ENCODE peak calls at places on chromosomes 16 and 17, in seven cellular contexts. Q is mesendoderm, M is IMR-90, R is mesenchymal stem cell, C is H9, O is H1, V is trophoblast cell. Z is an unnamed sample.
A peak's percentile ranks its signal among the peaks of the same experiment; 100 is the strongest.

GRCh38 chr17:19629449-19629848 is 19.1 kb upstream of the ALDH3A2 start:
- DNase-seq in Q (no peak), M (no peak), R (no peak), C (no peak), O (no peak), V (no peak), Z (no peak)

GRCh38 chr17:64252831-64253230 is 10.2 kb downstream of the TEX2 start:
- DNase-seq in Q (peak; percentile 30), M (peak; percentile 30), R (no peak), C (no peak), O (no peak), V (peak; percentile 54), Z (no peak)

GRCh38 chr17:74736423-74737298 is at the start of gene RAB37:
- DNase-seq in Q (peak; percentile 86), M (no peak), R (no peak), C (peak; percentile 94), O (no peak), V (no peak), Z (no peak)

GRCh38 chr16:88331989-88332920 is 50.5 kb upstream of the ZNF469 start:
- DNase-seq in Q (peak; percentile 8), M (peak; percentile 100), R (peak; percentile 100), C (no peak), O (no peak), V (peak; percentile 30), Z (no peak)

GRCh38 chr17:11302395-11302932 is 61.5 kb downstream of the SHISA6 start:
- DNase-seq in Q (no peak), M (no peak), R (no peak), C (no peak), O (no peak), V (no peak), Z (no peak)

GRCh38 chr16:2150418-2151187 is 2.2 kb downstream of the RAB26 start:
- DNase-seq in Q (peak; percentile 94), M (peak; percentile 28), R (peak; percentile 31), C (peak; percentile 89), O (peak; percentile 80), V (no peak), Z (no peak)

GRCh38 chr17:1123397-1124237 is 56.2 kb downstream of the ABR start:
- DNase-seq in Q (no peak), M (no peak), R (no peak), C (no peak), O (no peak), V (no peak), Z (no peak)

GRCh38 chr17:4492762-4493561 is 5.7 kb upstream of the SPNS2 start:
- DNase-seq in Q (peak; percentile 90), M (peak; percentile 28), R (peak; percentile 38), C (peak; percentile 95), O (peak; percentile 38), V (peak; percentile 95), Z (peak; percentile 87)

GRCh38 chr16:4675864-4676786 is 17.2 kb upstream of the NUDT16L1 start:
- DNase-seq in Q (peak; percentile 60), M (no peak), R (no peak), C (no peak), O (no peak), V (no peak), Z (no peak)

DNA sequence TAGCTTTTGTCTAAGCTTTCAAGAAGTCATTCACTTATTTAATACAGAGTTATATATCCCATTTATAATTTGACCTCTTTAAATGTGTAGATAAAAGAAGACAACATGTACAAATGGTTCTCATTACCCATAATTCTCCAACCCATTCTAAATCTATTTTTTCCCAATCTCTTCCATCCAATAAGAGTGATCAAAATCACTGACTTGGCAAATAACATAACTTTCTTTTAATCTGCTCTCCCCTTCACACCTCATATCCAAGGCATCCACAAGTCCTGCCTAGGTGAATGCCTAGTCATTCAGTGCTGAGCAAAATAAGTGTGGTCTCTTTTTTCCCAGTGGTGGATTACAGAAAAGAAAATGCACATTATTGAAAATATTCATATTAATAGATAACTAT is 1231.1 kb downstream of the CDH11 start:
- DNase-seq in Q (no peak), M (no peak), R (no peak), C (no peak), O (no peak), V (no peak), Z (no peak)
- H3K18ac ChIP-seq in Q (no peak overlapping the region), M (no peak overlapping the region), R (no peak overlapping the region), C (no peak overlapping the region), O (no peak overlapping the region), V (no peak overlapping the region), Z (no peak overlapping the region)

GRCh38 chr17:47207143-47208067 is 1.7 kb upstream of the MYL4 start:
- DNase-seq in Q (no peak), M (no peak), R (no peak), C (no peak), O (no peak), V (no peak), Z (no peak)
- H2BK120ac ChIP-seq in Q (no peak overlapping the region), M (no peak overlapping the region), R (no peak overlapping the region), C (no peak overlapping the region), O (no peak overlapping the region), V (no peak overlapping the region), Z (no peak overlapping the region)

GRCh38 chr17:73390851-73391250 is 79.0 kb upstream of the CDC42EP4 start:
- DNase-seq in Q (no peak), M (no peak), R (no peak), C (no peak), O (no peak), V (no peak), Z (no peak)

GRCh38 chr17:73393381-73393780 is 81.6 kb upstream of the CDC42EP4 start:
- DNase-seq in Q (no peak), M (no peak), R (no peak), C (peak; percentile 26), O (no peak), V (no peak), Z (no peak)

GRCh38 chr17:73390221-73390620 is 78.4 kb upstream of the CDC42EP4 start:
- DNase-seq in Q (no peak), M (no peak), R (no peak), C (peak; percentile 30), O (no peak), V (no peak), Z (no peak)

GRCh38 chr17:73389411-73389810 is 77.6 kb upstream of the CDC42EP4 start:
- DNase-seq in Q (no peak), M (no peak), R (no peak), C (no peak), O (no peak), V (no peak), Z (no peak)

DNA sequence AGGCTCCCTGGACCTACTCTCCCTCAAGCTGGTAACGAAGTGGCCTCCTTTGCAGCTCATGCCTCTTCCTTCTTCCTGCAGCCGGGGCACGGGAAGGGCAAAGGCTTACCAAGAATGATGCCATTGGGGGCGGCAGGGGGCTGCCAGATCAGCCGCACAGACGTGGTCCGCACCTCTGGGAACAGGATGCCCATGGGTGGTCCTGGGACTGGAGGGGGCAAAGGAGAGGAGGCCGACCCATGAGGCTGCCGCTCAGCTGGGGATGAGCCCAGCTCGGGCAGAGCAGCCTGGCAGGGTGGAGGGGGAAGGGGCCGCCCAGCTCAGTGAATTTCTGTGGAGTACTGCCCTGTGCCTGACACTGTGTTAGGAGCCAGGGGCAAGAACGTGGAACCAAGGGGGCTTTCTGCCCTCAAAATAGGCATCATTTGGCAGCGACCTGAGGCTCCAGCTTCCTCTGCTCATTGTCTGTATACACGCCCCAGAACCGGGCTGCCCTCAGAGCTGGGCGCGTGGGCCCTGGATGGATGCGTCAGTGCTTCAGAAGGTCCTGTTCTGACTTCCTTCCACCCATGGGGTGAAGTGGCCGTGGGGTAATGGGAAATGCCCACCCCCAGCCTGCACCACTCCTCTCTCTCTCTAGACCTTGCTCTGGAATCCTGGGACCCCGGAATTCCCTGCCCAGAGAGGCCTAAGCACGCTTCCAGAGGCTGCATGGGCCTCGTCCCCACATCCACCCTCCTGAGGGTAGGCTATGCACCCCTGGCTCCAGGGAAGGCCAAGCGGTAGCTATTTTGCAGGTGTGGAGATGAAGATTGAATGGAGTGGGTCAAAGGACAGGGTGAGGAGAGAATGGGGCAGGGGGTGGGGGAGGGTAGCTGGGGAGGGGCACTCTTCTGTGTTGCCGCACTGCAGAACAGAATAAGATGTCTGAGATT is 79.8 kb upstream of the CDC42EP4 start:
- DNase-seq in Q (no peak), M (no peak), R (no peak), C (peak; percentile 26), O (no peak), V (no peak), Z (no peak)
- H3K18ac ChIP-seq in Q (no peak overlapping the region), M (no peak overlapping the region), R (no peak overlapping the region), C (no peak overlapping the region), O (no peak overlapping the region), V (no peak overlapping the region), Z (peak overlapping the region; percentile 28)

GRCh38 chr16:72838999-72839398 is 208.9 kb downstream of the ZFHX3 start:
- DNase-seq in Q (no peak), M (no peak), R (no peak), C (no peak), O (no peak), V (no peak), Z (no peak)
- H2BK120ac ChIP-seq in Q (no peak overlapping the region), M (no peak overlapping the region), R (no peak overlapping the region), C (no peak overlapping the region), O (no peak overlapping the region), V (no peak overlapping the region), Z (no peak overlapping the region)

GRCh38 chr16:927931-928330 is 42.9 kb downstream of the LMF1 start:
- DNase-seq in Q (no peak), M (no peak), R (no peak), C (no peak), O (no peak), V (no peak), Z (no peak)
- H3K18ac ChIP-seq in Q (no peak overlapping the region), M (no peak overlapping the region), R (no peak overlapping the region), C (no peak overlapping the region), O (no peak overlapping the region), V (no peak overlapping the region), Z (peak overlapping the region; percentile 85)

DNA sequence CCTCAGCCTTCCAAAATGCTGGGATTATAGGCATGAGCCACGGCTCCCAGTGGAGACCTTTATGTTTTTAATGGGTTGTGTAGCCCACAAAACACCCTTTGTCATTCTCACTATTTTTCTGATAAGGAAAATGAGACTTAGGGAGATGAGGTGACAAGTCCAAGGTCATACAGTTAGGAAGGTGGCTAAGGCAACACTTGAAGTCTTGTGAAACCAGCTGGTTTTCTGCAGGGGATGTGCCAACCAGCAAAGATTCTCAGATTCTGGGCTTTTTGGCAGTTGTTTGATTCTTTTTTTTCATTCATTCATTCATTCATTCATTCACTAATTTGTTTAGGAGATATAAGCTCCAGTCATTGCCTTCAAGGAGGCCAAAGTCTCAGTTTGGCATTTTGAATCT is 10.0 kb upstream of the PHOSPHO1 start:
- DNase-seq in Q (no peak), M (no peak), R (no peak), C (no peak), O (no peak), V (no peak), Z (no peak)
- H2BK120ac ChIP-seq in Q (no peak overlapping the region), M (no peak overlapping the region), R (no peak overlapping the region), C (no peak overlapping the region), O (no peak overlapping the region), V (no peak overlapping the region), Z (no peak overlapping the region)

DNA sequence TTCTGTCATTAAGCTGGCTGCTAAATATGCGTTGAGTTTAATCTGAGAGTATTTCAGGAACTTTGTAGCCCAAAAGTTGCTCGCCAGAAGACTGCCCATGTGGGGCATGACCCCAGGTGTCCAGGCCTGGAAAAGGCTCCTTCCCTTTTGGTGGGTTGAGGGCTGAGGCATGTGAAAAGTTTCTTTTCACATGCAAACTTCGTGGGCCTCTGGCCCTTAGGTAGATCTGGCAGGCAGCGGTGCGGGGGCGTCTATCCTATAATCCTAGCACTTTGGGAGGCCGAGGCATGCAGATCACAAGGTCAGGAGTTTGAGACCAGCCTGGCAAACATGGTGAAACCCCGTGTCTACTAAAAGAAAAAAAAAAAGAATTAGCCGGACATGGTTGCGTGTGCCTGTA is 39.8 kb upstream of the ENDOV start:
- DNase-seq in Q (no peak), M (no peak), R (no peak), C (no peak), O (no peak), V (no peak), Z (no peak)
- H3K18ac ChIP-seq in Q (no peak overlapping the region), M (no peak overlapping the region), R (no peak overlapping the region), C (no peak overlapping the region), O (no peak overlapping the region), V (no peak overlapping the region), Z (no peak overlapping the region)

Z was measured in neuronal stem cell.